ENCODE peak calls at places on chromosomes 4 and X, in four cellular contexts. D is cardiac muscle cell, Y is foreskin fibroblast, L is gastrocnemius medialis. O is an unnamed sample.

GRCh38 chr4:44157611-44158277 is 290.9 kb downstream of the KCTD8 start:
- DNase-seq in Y (peak; percentile 0), D (no peak), L (no peak), O (no peak)

GRCh38 chrX:24982306-24982965 is 33.3 kb downstream of the ARX start:
- DNase-seq in D (no peak), L (no peak), Y (no peak), O (no peak)

GRCh38 chr4:150082241-150082640 is 4.0 kb downstream of the DCLK2 start:
- DNase-seq in Y (peak; percentile 11), L (no peak), D (peak; percentile 37), O (peak; percentile 19)

GRCh38 chrX:147894332-147894870 is 17.3 kb upstream of the FMR1 start:
- DNase-seq in L (no peak), D (peak; percentile 9), Y (no peak), O (no peak)

GRCh38 chrX:154541896-154542722 is 4.5 kb downstream of the G6PD start:
- DNase-seq in Y (peak; percentile 95), D (no peak), L (peak; percentile 64), O (no peak)

GRCh38 chr4:71941001-71941400 is 90.8 kb upstream of the NPFFR2 start:
- DNase-seq in D (peak; percentile 66), Y (no peak), L (no peak), O (no peak)

GRCh38 chr4:76279462-76279861 is 27.1 kb upstream of the STBD1 start:
- DNase-seq in L (no peak), Y (no peak), D (no peak), O (no peak)

GRCh38 chr4:28287837-28288236 is 1427.2 kb downstream of the STIM2 start:
- DNase-seq in L (no peak), D (no peak), Y (peak; percentile 91), O (no peak)

GRCh38 chr4:141002323-141002805 is 130.9 kb downstream of the RNF150 start:
- DNase-seq in L (no peak), Y (peak; percentile 64), D (peak; percentile 27), O (no peak)

GRCh38 chr4:113586072-113586471 is 175.5 kb downstream of the CAMK2D start:
- DNase-seq in D (no peak), L (peak; percentile 39), Y (peak; percentile 36), O (no peak)

GRCh38 chr4:40204507-40205258 is 7.9 kb downstream of the RHOH start:
- DNase-seq in D (no peak), Y (no peak), L (no peak), O (no peak)

GRCh38 chr4:184978211-184978610 is 40.1 kb upstream of the HELT start:
- DNase-seq in L (peak; percentile 33), Y (no peak), D (no peak), O (no peak)

GRCh38 chrX:80335062-80335830 is 85.0 kb upstream of the TENT5D start:
- DNase-seq in D (peak; percentile 73), L (peak; percentile 14), Y (peak; percentile 18), O (no peak)

GRCh38 chr4:121696140-121696640 is 590 bp downstream of the ANXA5 start:
- DNase-seq in D (peak; percentile 51), L (peak; percentile 65), Y (peak; percentile 94), O (peak; percentile 34)

GRCh38 chr4:122017296-122017695 is 65.4 kb upstream of the TRPC3 start:
- DNase-seq in Y (peak; percentile 24), L (no peak), D (peak; percentile 77), O (no peak)

GRCh38 chr4:48295116-48295515 is 25.5 kb upstream of the TEC start:
- DNase-seq in L (no peak), D (no peak), Y (peak; percentile 22), O (no peak)

GRCh38 chr4:181822005-181822375 is 421.2 kb upstream of the TENM3 start:
- DNase-seq in Y (no peak), L (no peak), D (peak; percentile 38), O (no peak)

GRCh38 chr4:67575232-67575888 is 16.8 kb downstream of the STAP1 start:
- DNase-seq in Y (no peak), D (no peak), L (no peak), O (peak; percentile 85)

GRCh38 chrX:153901753-153902140 is 2.7 kb upstream of the AVPR2 start:
- DNase-seq in L (no peak), D (no peak), Y (no peak), O (no peak)

GRCh38 chr4:8274066-8274652 is 4.6 kb downstream of the HTRA3 start:
- DNase-seq in D (no peak), Y (no peak), L (no peak), O (no peak)

GRCh38 chr4:880684-881405 is 51.3 kb downstream of the GAK start:
- DNase-seq in L (no peak), Y (no peak), D (no peak), O (no peak)

GRCh38 chr4:76803522-76803921 is 94.4 kb downstream of the SOWAHB start:
- DNase-seq in L (no peak), Y (peak; percentile 84), D (no peak), O (no peak)

GRCh38 chr4:11053601-11054000 is 369.0 kb upstream of the CLNK start:
- DNase-seq in Y (no peak), D (no peak), L (no peak), O (no peak)

GRCh38 chrX:153885968-153886903 is at the start of gene L1CAM:
- DNase-seq in L (no peak), D (peak; percentile 21), Y (peak; percentile 23), O (no peak)

GRCh38 chrX:153726286-153727107 is 1.8 kb downstream of the ABCD1 start:
- DNase-seq in L (peak; percentile 83), D (peak; percentile 77), Y (peak; percentile 73), O (peak; percentile 62)

GRCh38 chr4:138367942-138368341 is 125.8 kb upstream of the SLC7A11 start:
- DNase-seq in L (no peak), D (no peak), Y (no peak), O (no peak)

GRCh38 chr4:19317377-19317776 is 934.3 kb upstream of the SLIT2 start:
- DNase-seq in Y (no peak), L (no peak), D (no peak), O (no peak)

GRCh38 chrX:44071847-44072545 is 98.8 kb upstream of the NDP start:
- DNase-seq in Y (peak; percentile 60), L (no peak), D (no peak), O (no peak)

GRCh38 chr4:153114771-153115321 is 89.4 kb upstream of the TRIM2 start:
- DNase-seq in Y (peak; percentile 82), L (no peak), D (no peak), O (no peak)

GRCh38 chr4:166075599-166075998 is 202.6 kb downstream of the TLL1 start:
- DNase-seq in Y (no peak), L (no peak), D (no peak), O (no peak)

GRCh38 chr4:190020790-190021717 is 6.0 kb downstream of the FRG2 start:
- DNase-seq in L (no peak), Y (peak; percentile 47), D (peak; percentile 39), O (no peak)

GRCh38 chr4:101232074-101232776 is 115.1 kb downstream of the PPP3CA start:
- DNase-seq in L (peak; percentile 45), D (no peak), Y (peak; percentile 80), O (no peak)

GRCh38 chr4:23333556-23333945 is 556.3 kb downstream of the PPARGC1A start:
- DNase-seq in Y (peak; percentile 36), L (no peak), D (no peak), O (no peak)

DNA sequence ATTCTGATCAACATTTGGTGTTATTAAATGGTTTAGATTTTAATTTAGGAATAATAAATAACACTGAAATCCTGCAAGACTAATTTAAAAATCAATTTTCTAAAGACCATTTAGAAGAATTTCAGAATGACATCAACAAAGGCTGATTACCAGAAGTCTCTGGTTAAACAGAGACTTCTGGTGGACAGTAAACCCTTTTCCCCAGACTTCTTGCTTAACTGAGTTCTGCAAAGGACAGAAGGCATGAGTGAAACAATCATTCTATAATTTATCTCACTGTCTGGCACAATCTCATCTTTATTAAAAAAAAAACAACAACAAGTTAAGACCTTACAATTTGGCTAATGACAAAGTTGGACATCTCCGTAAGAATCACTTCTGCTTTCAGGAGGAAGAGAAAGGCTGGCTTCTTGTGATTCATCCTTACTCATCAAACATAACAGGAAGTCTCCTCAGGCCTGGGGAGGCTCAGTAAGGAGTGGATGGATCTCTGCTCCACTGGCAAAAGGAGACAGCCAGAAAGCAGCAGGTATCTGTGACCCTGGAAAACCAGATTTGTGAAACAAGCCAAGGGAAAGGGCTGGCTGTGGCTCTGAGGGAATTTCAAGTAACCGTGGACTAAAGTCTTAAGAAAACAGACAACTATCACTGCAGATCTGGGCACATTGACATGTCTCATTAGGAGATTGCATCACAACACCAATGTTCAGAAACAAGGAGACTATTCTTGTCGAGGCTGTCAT is 908 bp upstream of the TLR6 start:
- DNase-seq in Y (peak; percentile 91), D (no peak), L (peak; percentile 43), O (peak; percentile 66)
- H3K4me3 ChIP-seq in Y (peak overlapping the region; percentile 18), D (no peak overlapping the region), L (no peak overlapping the region), O (no peak overlapping the region)

GRCh38 chrX:149881081-149881711 is at the start of gene MAGEA8:
- DNase-seq in D (no peak), Y (no peak), L (no peak), O (no peak)
- TF ChIP-seq CTCF in D (no peak), Y (no peak), L (no peak), O (peak; percentile 37)

GRCh38 chr4:163693776-163694175 is 199.3 kb downstream of the TMA16 start:
- DNase-seq in Y (peak; percentile 33), D (no peak), L (no peak), O (no peak)

GRCh38 chr4:163697121-163697520 is 202.6 kb downstream of the TMA16 start:
- DNase-seq in L (no peak), D (no peak), Y (no peak), O (no peak)

GRCh38 chr4:163688856-163689255 is 194.4 kb downstream of the TMA16 start:
- DNase-seq in D (no peak), Y (no peak), L (no peak), O (no peak)

GRCh38 chr4:163693211-163693610 is 198.7 kb downstream of the TMA16 start:
- DNase-seq in Y (peak; percentile 18), L (no peak), D (no peak), O (no peak)

GRCh38 chr4:163694385-163694784 is 199.9 kb downstream of the TMA16 start:
- DNase-seq in Y (peak; percentile 9), L (no peak), D (no peak), O (no peak)
- H3K4me3 ChIP-seq in Y (no peak overlapping the region), L (no peak overlapping the region), D (no peak overlapping the region), O (no peak overlapping the region)

DNA sequence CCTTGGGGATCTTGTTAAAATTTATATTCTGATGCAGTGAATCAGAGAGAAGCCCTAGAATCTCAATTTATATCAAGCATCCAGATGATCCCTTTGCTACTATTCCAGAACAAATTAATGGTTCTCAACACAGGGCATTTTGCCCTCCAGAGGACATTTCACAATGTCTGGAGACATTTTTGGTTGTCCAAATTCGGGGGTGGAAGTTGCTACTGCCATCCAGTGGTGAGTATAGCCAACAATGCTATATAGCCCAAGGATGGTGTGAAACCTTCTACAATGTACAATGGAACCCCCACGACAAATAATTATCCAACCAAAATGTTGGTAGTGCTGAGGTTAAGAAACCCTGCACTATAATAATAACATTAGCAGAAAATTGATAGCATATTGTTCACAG is 2440.0 kb downstream of the PCDH7 start:
- DNase-seq in D (peak; percentile 50), L (no peak), Y (peak; percentile 74), O (no peak)
- TF ChIP-seq CTCF in D (peak; percentile 72), L (no peak), Y (peak; percentile 67), O (peak; percentile 5)